ENCODE peak calls at places on chromosomes 12 and 14, in six cellular contexts. S, B, V, K, C and U are unnamed samples. For H3K27me3, the result is how much of the 10 kb centered on the place peaks cover.

GRCh38 chr12:121793501-121793835 is at the start of gene RHOF:
- DNase-seq in S (no peak), B (no peak), V (peak), K (no peak), C (peak), U (peak)

GRCh38 chr12:2498961-2499500 is 295.7 kb upstream of the FKBP4 start:
- DNase-seq in S (peak), B (no peak), V (no peak), K (no peak), C (peak), U (no peak)

GRCh38 chr12:7450667-7451066 is 6.7 kb upstream of the CD163L1 start:
- DNase-seq in S (peak), B (no peak), V (no peak), K (no peak), C (no peak), U (no peak)

GRCh38 chr12:88703790-88704189 is 123.5 kb upstream of the KITLG start:
- DNase-seq in S (no peak), B (no peak), V (no peak), K (no peak), C (no peak), U (no peak)

GRCh38 chr12:106769546-106769945 is 4.9 kb upstream of the RIC8B start:
- DNase-seq in S (no peak), B (no peak), V (no peak), K (no peak), C (no peak), U (no peak)

GRCh38 chr12:127270193-127270592 is 996.8 kb upstream of the TMEM132C start:
- DNase-seq in S (no peak), B (no peak), V (no peak), K (no peak), C (no peak), U (no peak)

GRCh38 chr14:59582845-59583509 is 6.4 kb upstream of the CCDC175 start:
- DNase-seq in S (peak), B (no peak), V (no peak), K (no peak), C (no peak), U (no peak)

GRCh38 chr14:100105357-100106169 is 40.3 kb downstream of the EVL start:
- DNase-seq in S (no peak), B (no peak), V (no peak), K (no peak), C (no peak), U (no peak)

GRCh38 chr14:24232645-24233537 is at the start of gene GMPR2:
- DNase-seq in S (no peak), B (peak), V (no peak), K (no peak), C (no peak), U (no peak)

GRCh38 chr12:131137836-131138637 is 184.3 kb downstream of the ADGRD1 start:
- DNase-seq in S (peak), B (no peak), V (no peak), K (no peak), C (no peak), U (no peak)

GRCh38 chr12:68293347-68293746 is 38.8 kb downstream of the MDM1 start:
- DNase-seq in S (no peak), B (no peak), V (no peak), K (no peak), C (no peak), U (no peak)

GRCh38 chr14:77912754-77913556 is 113.0 kb downstream of the ADCK1 start:
- DNase-seq in S (no peak), B (no peak), V (no peak), K (no peak), C (no peak), U (no peak)

GRCh38 chr14:92323031-92323915 is at the start of gene SLC24A4:
- DNase-seq in S (peak), B (peak), V (no peak), K (no peak), C (no peak), U (no peak)

GRCh38 chr12:33253123-33253522 is 186.5 kb downstream of the SYT10 start:
- DNase-seq in S (no peak), B (no peak), V (no peak), K (no peak), C (no peak), U (no peak)

GRCh38 chr14:85090681-85091080 is 439.3 kb upstream of the FLRT2 start:
- DNase-seq in S (no peak), B (no peak), V (no peak), K (no peak), C (no peak), U (no peak)

GRCh38 chr14:24972844-24973243 is 77.1 kb downstream of the STXBP6 start:
- DNase-seq in S (no peak), B (no peak), V (no peak), K (no peak), C (no peak), U (no peak)

GRCh38 chr12:15851919-15852318 is 30.3 kb upstream of the STRAP start:
- DNase-seq in S (peak), B (no peak), V (no peak), K (no peak), C (no peak), U (no peak)

GRCh38 chr14:98634043-98634820 is 637.8 kb downstream of the BCL11B start:
- DNase-seq in S (no peak), B (no peak), V (no peak), K (no peak), C (no peak), U (no peak)

GRCh38 chr12:90281156-90281868 is 572.7 kb upstream of the ATP2B1 start:
- DNase-seq in S (no peak), B (no peak), V (no peak), K (no peak), C (no peak), U (no peak)

GRCh38 chr12:48812389-48812788 is 5.9 kb upstream of the CACNB3 start:
- DNase-seq in S (no peak), B (no peak), V (no peak), K (no peak), C (no peak), U (no peak)

GRCh38 chr12:30754383-30754749 is 385 bp downstream of the CAPRIN2 start:
- DNase-seq in S (no peak), B (no peak), V (no peak), K (no peak), C (no peak), U (no peak)

GRCh38 chr14:58898655-58899316 is 261.0 kb downstream of the DACT1 start:
- DNase-seq in S (peak), B (no peak), V (no peak), K (peak), C (no peak), U (no peak)

GRCh38 chr14:67620217-67620789 is 583 bp downstream of the ARG2 start:
- DNase-seq in S (peak), B (no peak), V (peak), K (no peak), C (no peak), U (no peak)

GRCh38 chr12:115419145-115419646 is 735.2 kb upstream of the TBX3 start:
- DNase-seq in S (no peak), B (no peak), V (no peak), K (no peak), C (no peak), U (no peak)

GRCh38 chr14:89564291-89564957 is 147.4 kb upstream of the FOXN3 start:
- DNase-seq in S (no peak), B (no peak), V (no peak), K (no peak), C (peak), U (no peak)

DNA sequence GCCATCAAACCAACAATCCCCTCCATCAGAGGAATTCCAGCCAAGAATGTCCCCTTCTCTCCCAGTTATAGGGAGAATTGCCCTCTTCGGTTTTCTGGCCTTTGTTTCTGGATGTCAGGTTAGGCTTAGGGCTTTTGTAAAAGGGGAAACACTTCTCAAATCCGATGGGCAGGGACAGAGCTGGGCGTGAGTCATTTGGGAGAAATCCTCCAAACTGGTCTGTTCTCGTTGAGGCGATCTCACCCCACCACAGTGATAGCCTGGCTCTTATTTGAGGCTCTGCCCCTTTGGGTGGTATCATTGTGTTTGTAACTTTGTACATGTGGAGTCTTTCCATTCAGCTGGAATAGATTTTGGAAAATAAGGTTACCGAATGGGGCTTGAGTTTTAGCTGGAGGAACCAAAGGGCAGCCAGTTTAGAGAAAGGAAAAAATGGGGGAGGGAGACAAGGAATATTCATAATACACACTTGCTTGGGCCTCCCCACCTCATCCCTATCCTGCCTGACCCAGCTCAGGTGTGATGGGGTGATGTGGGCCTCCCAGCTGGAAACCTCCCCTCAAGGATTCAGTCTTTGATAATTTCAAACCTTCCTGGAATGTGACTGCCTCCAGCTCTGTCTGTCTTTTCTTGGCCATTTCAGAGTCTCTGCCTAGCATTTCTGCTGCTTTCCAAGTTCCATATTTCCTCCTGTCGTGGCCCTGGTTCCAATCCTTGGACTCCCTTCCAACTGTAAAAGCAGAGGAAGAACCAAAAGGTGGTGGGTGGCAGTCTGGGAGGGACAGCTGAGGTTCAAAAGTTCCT is 7.5 kb downstream of the HOXC4 start:
- DNase-seq in S (no peak), B (no peak), V (no peak), K (no peak), C (no peak), U (no peak)
- H3K27me3 ChIP-seq in S (half or more), B (under half), V (under half), K (under half), C (under half), U (half or more)

DNA sequence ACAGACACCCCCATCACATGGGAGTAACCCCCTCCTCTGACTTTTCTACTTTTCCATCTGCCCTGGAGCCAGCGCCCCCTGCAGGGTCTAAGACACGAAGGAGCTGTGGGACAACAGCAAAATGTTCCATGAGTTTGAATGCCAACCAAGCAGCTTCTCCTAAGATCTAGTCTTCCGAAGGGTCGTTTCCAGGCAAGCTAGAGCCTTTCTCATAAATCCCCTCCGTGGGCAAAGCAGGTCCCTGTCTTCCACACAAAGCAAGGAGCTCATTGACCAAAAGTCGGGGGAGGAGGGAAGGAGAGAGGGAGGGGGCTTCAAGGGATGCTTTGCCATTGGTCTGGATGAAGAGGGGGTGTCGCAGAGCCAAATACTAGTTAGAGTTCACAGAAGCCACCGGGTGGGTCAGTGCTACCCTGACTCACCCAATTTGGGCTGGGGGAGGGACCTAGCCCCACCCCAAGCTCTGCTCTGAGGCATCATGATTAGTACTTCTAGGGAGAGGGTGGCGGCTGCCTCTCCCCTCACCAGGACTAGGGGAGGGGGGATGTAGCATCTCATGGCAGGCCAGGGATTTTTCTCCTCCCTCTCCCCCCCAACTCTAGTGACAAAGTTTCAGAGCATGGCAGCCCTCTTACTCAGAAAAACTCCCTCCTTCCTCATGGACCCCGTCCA is 1.6 kb downstream of the MSI1 start:
- DNase-seq in S (peak), B (no peak), V (peak), K (no peak), C (peak), U (no peak)
- H3K4me3 ChIP-seq in S (peak), B (no peak), V (no peak), K (no peak), C (no peak), U (peak)

GRCh38 chr12:110023634-110024023 is 24.4 kb downstream of the ANKRD13A start:
- DNase-seq in S (no peak), B (no peak), V (no peak), K (no peak), C (no peak), U (no peak)

GRCh38 chr12:110028323-110028722 is 20.0 kb downstream of the C12orf76 start:
- DNase-seq in S (peak), B (no peak), V (no peak), K (no peak), C (no peak), U (no peak)

GRCh38 chr12:110029290-110029689 is 19.0 kb downstream of the C12orf76 start:
- DNase-seq in S (no peak), B (no peak), V (no peak), K (no peak), C (no peak), U (no peak)
- H3K27ac ChIP-seq in S (no peak), B (no peak), V (no peak), K (no peak), C (no peak), U (no peak)

DNA sequence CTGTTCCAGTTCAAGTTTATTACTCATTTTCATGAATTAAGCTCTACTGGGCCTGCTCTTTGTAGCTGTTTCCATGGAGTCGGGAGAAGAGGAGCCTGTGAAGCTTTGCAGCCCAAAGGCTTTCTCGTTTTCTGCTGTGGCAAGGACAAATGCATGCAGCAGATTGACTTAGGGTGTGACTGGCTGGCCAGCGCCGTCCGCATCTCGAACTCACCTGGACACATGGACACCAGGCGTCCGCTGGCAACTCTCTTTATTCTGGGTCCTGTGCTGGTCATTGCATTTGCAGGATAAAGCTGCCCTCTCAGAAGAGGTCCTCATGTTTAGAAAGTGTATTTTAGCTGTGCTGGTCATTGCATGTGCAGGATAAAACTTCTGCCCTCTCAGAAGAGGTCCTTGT is 350.4 kb downstream of the TMEM121 start:
- DNase-seq in S (no peak), B (peak), V (peak), K (no peak), C (no peak), U (no peak)
- H3K27me3 ChIP-seq in S (under half), B (under half), V (under half), K (under half), C (under half), U (half or more)

DNA sequence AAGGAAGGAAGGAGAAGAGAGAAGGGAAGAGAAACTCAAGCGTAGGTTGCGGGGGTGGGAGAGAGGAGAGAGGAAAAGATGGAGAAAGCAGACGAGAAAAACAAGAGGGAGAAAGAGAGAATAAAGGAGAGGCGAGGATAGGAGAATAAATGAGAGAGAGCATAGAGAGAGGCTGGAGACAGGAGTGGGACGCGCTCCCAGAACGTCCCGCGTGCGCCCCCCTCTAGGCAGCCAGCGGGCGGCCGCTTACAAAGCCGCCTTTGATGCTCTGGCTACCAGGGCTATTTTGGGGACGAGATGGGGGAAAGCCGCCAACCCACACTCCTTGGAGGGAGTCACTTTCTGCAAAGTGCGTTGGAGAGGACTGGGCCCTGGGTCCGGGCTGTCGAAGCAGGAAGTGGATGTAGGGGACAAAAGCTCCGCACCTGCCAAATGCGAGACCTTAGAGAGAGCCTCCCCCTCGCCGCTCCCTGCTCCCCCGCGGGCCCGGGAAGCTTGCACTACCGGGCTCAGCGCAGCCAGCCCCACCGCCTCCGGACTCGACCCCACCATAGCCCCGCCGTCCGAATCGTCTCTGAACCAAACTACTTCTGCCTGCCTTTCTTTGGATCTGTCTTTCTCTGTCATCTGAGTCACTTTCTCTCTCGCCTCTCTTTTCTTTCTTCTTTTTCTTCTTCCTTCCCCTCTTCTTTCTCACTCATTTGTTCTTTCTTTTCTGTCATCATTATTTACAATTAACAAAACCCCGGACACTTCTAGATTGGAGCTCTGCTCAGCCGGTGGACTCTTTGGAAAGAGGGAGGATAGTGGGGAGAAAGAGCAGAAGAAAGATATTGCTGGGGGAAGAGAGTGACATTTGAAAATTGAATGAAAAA is 8.0 kb downstream of the ASCL1 start:
- DNase-seq in S (no peak), B (no peak), V (no peak), K (no peak), C (no peak), U (no peak)
- H3K4me3 ChIP-seq in S (no peak), B (no peak), V (no peak), K (no peak), C (no peak), U (no peak)